ENCODE peak calls at places on chromosomes 16 and 17, in six cellular contexts. One of them, this sample, is unnamed.

GRCh38 chr17:10063730-10064221 is 134.6 kb downstream of the GAS7 start:
- DNase-seq in IMR-90: peak
- DNase-seq in left ventricle myocardium inferior: no peak
- DNase-seq in stomach: peak
- DNase-seq in natural killer cell: peak
- DNase-seq in suprapubic skin: peak
- DNase-seq in this sample: no peak

GRCh38 chr17:35879748-35880654 is at the start of gene CCL5:
- DNase-seq in stomach: no peak
- DNase-seq in IMR-90: peak
- DNase-seq in left ventricle myocardium inferior: no peak
- DNase-seq in natural killer cell: peak
- DNase-seq in suprapubic skin: no peak
- DNase-seq in this sample: no peak

GRCh38 chr16:57977418-57978069 is 6.6 kb upstream of the CNGB1 start:
- DNase-seq in natural killer cell: no peak
- DNase-seq in suprapubic skin: no peak
- DNase-seq in left ventricle myocardium inferior: no peak
- DNase-seq in stomach: no peak
- DNase-seq in IMR-90: no peak
- DNase-seq in this sample: no peak

GRCh38 chr16:14369734-14370598 is 260.1 kb downstream of the PARN start:
- DNase-seq in suprapubic skin: no peak
- DNase-seq in IMR-90: no peak
- DNase-seq in natural killer cell: no peak
- DNase-seq in left ventricle myocardium inferior: peak
- DNase-seq in stomach: no peak
- DNase-seq in this sample: no peak

GRCh38 chr17:50620848-50621247 is 13.8 kb upstream of the ABCC3 start:
- DNase-seq in IMR-90: no peak
- DNase-seq in stomach: no peak
- DNase-seq in natural killer cell: no peak
- DNase-seq in left ventricle myocardium inferior: no peak
- DNase-seq in suprapubic skin: no peak
- DNase-seq in this sample: no peak

GRCh38 chr17:46894024-46894423 is 28.9 kb upstream of the GOSR2 start:
- DNase-seq in IMR-90: no peak
- DNase-seq in left ventricle myocardium inferior: no peak
- DNase-seq in natural killer cell: no peak
- DNase-seq in suprapubic skin: no peak
- DNase-seq in stomach: no peak
- DNase-seq in this sample: no peak

GRCh38 chr16:17451835-17452234 is 18.9 kb downstream of the XYLT1 start:
- DNase-seq in stomach: no peak
- DNase-seq in natural killer cell: no peak
- DNase-seq in suprapubic skin: no peak
- DNase-seq in IMR-90: no peak
- DNase-seq in left ventricle myocardium inferior: no peak
- DNase-seq in this sample: no peak

GRCh38 chr16:1323296-1324239 is 9.9 kb upstream of the BAIAP3 start:
- DNase-seq in suprapubic skin: no peak
- DNase-seq in left ventricle myocardium inferior: no peak
- DNase-seq in stomach: no peak
- DNase-seq in IMR-90: no peak
- DNase-seq in natural killer cell: no peak
- DNase-seq in this sample: no peak

GRCh38 chr17:8693328-8693727 is 51.3 kb downstream of the CCDC42 start:
- DNase-seq in left ventricle myocardium inferior: no peak
- DNase-seq in IMR-90: no peak
- DNase-seq in suprapubic skin: no peak
- DNase-seq in stomach: no peak
- DNase-seq in natural killer cell: no peak
- DNase-seq in this sample: no peak

GRCh38 chr16:24848065-24848464 is 2.3 kb downstream of the SLC5A11 start:
- DNase-seq in stomach: no peak
- DNase-seq in IMR-90: peak
- DNase-seq in left ventricle myocardium inferior: no peak
- DNase-seq in natural killer cell: no peak
- DNase-seq in suprapubic skin: no peak
- DNase-seq in this sample: no peak

GRCh38 chr17:72587773-72588511 is 467.1 kb downstream of the SOX9 start:
- DNase-seq in suprapubic skin: no peak
- DNase-seq in natural killer cell: no peak
- DNase-seq in left ventricle myocardium inferior: no peak
- DNase-seq in stomach: no peak
- DNase-seq in IMR-90: peak
- DNase-seq in this sample: no peak
- TF ChIP-seq CTCF in suprapubic skin: no peak
- TF ChIP-seq CTCF in natural killer cell: no peak
- TF ChIP-seq CTCF in left ventricle myocardium inferior: no peak
- TF ChIP-seq CTCF in stomach: no peak
- TF ChIP-seq CTCF in IMR-90: no peak
- TF ChIP-seq CTCF in this sample: peak

DNA sequence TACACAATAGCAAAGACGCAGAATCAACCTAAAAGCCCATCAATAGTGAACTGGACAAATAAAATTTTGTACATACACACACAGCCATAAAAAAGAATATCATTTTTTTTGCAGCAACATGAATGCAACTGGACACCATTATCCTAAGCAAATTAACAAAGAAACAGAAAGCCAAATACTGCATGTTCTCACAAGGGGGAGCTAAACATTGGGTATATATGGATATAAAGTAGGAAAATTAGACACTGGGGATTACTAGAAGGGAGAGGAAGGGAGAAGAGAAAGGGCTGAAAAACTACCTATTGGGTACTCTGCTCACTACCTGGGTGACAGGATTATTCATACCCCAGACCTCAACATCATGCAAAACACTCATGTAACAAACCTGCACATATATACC is 28.2 kb downstream of the ADAMTS18 start:
- DNase-seq in stomach: no peak
- DNase-seq in left ventricle myocardium inferior: no peak
- DNase-seq in natural killer cell: no peak
- DNase-seq in suprapubic skin: no peak
- DNase-seq in IMR-90: peak
- DNase-seq in this sample: no peak
- TF ChIP-seq CTCF in stomach: no peak
- TF ChIP-seq CTCF in left ventricle myocardium inferior: no peak
- TF ChIP-seq CTCF in natural killer cell: no peak
- TF ChIP-seq CTCF in suprapubic skin: no peak
- TF ChIP-seq CTCF in IMR-90: peak
- TF ChIP-seq CTCF in this sample: peak

GRCh38 chr17:54620380-54620978 is 280.2 kb upstream of the TOM1L1 start:
- DNase-seq in stomach: no peak
- DNase-seq in suprapubic skin: no peak
- DNase-seq in IMR-90: no peak
- DNase-seq in left ventricle myocardium inferior: no peak
- DNase-seq in natural killer cell: no peak
- DNase-seq in this sample: no peak
- TF ChIP-seq CTCF in stomach: no peak
- TF ChIP-seq CTCF in suprapubic skin: no peak
- TF ChIP-seq CTCF in IMR-90: no peak
- TF ChIP-seq CTCF in left ventricle myocardium inferior: no peak
- TF ChIP-seq CTCF in natural killer cell: no peak
- TF ChIP-seq CTCF in this sample: no peak

GRCh38 chr16:3356118-3356517 is 429 bp downstream of the OR2C1 start:
- DNase-seq in left ventricle myocardium inferior: no peak
- DNase-seq in stomach: no peak
- DNase-seq in IMR-90: no peak
- DNase-seq in suprapubic skin: no peak
- DNase-seq in natural killer cell: no peak
- DNase-seq in this sample: no peak
- TF ChIP-seq CTCF in left ventricle myocardium inferior: no peak
- TF ChIP-seq CTCF in stomach: no peak
- TF ChIP-seq CTCF in IMR-90: no peak
- TF ChIP-seq CTCF in suprapubic skin: no peak
- TF ChIP-seq CTCF in natural killer cell: no peak
- TF ChIP-seq CTCF in this sample: no peak

DNA sequence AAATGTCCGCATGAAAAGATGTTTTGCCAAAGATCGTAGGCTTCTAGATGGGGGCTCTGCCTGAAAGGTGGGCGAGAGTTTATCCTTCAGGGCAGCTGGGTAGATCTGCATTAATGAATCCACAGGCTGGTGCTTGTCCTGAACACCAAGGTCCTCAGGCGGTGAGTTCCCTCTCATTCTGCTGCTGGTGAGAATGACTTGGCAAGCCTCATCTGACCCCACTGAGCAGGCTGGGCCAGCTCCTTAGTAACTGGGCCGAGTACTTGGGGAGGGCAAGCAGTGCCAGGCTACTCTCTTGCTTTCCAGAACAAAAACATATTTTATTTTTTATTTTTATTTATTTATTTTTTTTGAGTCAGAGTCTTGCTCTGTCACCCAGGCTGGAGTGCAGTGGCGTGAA is 36.9 kb upstream of the MGAT5B start:
- DNase-seq in suprapubic skin: no peak
- DNase-seq in IMR-90: no peak
- DNase-seq in left ventricle myocardium inferior: no peak
- DNase-seq in stomach: no peak
- DNase-seq in natural killer cell: no peak
- DNase-seq in this sample: no peak
- TF ChIP-seq CTCF in suprapubic skin: no peak
- TF ChIP-seq CTCF in IMR-90: no peak
- TF ChIP-seq CTCF in left ventricle myocardium inferior: no peak
- TF ChIP-seq CTCF in stomach: no peak
- TF ChIP-seq CTCF in natural killer cell: no peak
- TF ChIP-seq CTCF in this sample: no peak

DNA sequence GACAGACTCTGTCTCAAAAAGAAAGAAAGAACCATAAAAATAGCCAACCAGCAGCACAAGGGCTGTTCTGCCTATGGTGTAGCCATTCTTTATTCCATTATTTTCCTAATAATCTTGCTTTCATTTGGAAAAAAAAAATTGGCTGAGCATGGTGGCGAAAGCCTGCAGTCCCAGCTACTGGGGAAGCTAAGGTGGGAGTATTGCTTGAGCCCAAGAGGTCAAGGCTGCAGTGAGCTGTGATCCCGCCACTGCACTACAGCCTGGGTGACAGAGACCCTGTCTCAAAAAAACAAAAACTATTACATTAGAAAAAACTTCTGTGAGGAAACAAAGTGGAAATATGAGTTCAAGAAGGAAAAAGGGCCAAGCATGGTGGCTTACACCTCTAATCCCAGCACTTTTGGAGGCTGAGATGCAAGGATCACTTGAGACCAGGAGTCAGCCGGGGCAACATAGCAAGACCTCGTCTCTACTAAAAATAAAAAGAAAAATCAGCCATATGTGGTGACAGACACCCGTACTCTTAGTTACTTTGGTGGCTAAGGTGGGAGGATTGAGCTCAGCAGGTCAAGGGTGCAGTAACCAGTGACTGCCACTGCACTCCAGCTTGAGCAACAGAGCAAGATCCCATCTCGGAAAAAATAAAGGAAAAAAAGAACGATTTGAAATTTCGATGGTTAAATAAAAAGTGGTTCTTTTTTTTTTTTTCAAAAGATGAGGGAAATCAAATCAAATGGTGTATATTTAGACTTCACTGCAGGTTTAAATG is 2.5 kb downstream of the DCAKD start:
- DNase-seq in IMR-90: no peak
- DNase-seq in natural killer cell: no peak
- DNase-seq in stomach: no peak
- DNase-seq in suprapubic skin: no peak
- DNase-seq in left ventricle myocardium inferior: no peak
- DNase-seq in this sample: no peak
- TF ChIP-seq CTCF in IMR-90: no peak
- TF ChIP-seq CTCF in natural killer cell: no peak
- TF ChIP-seq CTCF in stomach: peak
- TF ChIP-seq CTCF in suprapubic skin: no peak
- TF ChIP-seq CTCF in left ventricle myocardium inferior: peak
- TF ChIP-seq CTCF in this sample: peak

GRCh38 chr16:87410958-87411357 is 18.8 kb downstream of the MAP1LC3B start:
- DNase-seq in stomach: no peak
- DNase-seq in IMR-90: no peak
- DNase-seq in left ventricle myocardium inferior: peak
- DNase-seq in natural killer cell: no peak
- DNase-seq in suprapubic skin: no peak
- DNase-seq in this sample: no peak
- TF ChIP-seq CTCF in stomach: no peak
- TF ChIP-seq CTCF in IMR-90: no peak
- TF ChIP-seq CTCF in left ventricle myocardium inferior: no peak
- TF ChIP-seq CTCF in natural killer cell: no peak
- TF ChIP-seq CTCF in suprapubic skin: no peak
- TF ChIP-seq CTCF in this sample: no peak

GRCh38 chr17:76688165-76688622 is 22.6 kb downstream of the MXRA7 start:
- DNase-seq in natural killer cell: no peak
- DNase-seq in IMR-90: no peak
- DNase-seq in stomach: no peak
- DNase-seq in left ventricle myocardium inferior: no peak
- DNase-seq in suprapubic skin: no peak
- DNase-seq in this sample: no peak
- TF ChIP-seq CTCF in natural killer cell: no peak
- TF ChIP-seq CTCF in IMR-90: peak
- TF ChIP-seq CTCF in stomach: no peak
- TF ChIP-seq CTCF in left ventricle myocardium inferior: no peak
- TF ChIP-seq CTCF in suprapubic skin: no peak
- TF ChIP-seq CTCF in this sample: no peak

DNA sequence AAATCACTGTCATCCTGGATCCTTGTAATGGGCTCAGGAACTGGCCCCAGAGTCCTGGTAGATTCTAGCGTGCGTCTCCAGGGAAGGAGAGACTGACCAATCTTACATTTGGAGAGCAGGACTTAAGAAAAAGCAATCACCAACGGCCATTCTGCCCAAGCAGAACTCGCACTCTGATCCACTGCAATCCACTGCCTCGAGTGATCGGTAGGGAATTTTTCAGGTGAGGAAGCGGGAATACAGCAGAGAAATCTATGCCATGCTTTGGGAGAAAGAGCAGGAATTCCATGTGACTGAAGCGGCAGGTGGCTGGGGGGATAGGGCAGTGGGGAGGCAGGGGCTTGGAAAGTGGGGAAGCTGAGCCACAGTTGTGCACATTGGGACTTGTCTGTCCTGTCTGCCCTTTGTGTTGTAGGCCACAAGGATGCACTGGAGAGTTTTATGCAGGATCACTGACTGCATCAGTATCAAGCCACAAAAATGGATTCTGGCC is 143.9 kb upstream of the HS3ST2 start:
- DNase-seq in natural killer cell: no peak
- DNase-seq in stomach: no peak
- DNase-seq in suprapubic skin: no peak
- DNase-seq in IMR-90: no peak
- DNase-seq in left ventricle myocardium inferior: no peak
- DNase-seq in this sample: peak
- TF ChIP-seq CTCF in natural killer cell: no peak
- TF ChIP-seq CTCF in stomach: no peak
- TF ChIP-seq CTCF in suprapubic skin: no peak
- TF ChIP-seq CTCF in IMR-90: no peak
- TF ChIP-seq CTCF in left ventricle myocardium inferior: no peak
- TF ChIP-seq CTCF in this sample: no peak

GRCh38 chr16:50668368-50669008 is 12.6 kb downstream of the SNX20 start:
- DNase-seq in stomach: peak
- DNase-seq in IMR-90: no peak
- DNase-seq in natural killer cell: no peak
- DNase-seq in left ventricle myocardium inferior: no peak
- DNase-seq in suprapubic skin: no peak
- DNase-seq in this sample: no peak
- TF ChIP-seq CTCF in stomach: no peak
- TF ChIP-seq CTCF in IMR-90: no peak
- TF ChIP-seq CTCF in natural killer cell: no peak
- TF ChIP-seq CTCF in left ventricle myocardium inferior: no peak
- TF ChIP-seq CTCF in suprapubic skin: no peak
- TF ChIP-seq CTCF in this sample: no peak

This sample was measured in type B pancreatic cell.